ENCODE peak calls at places on chromosome 22, in eight cellular contexts. P is GM12878, S is esophagus squamous epithelium, I is colonic mucosa, A is lower lobe of right lung, D is IMR-90, K is prostate gland, T is HCT116. Z is an unnamed sample. For H3K36me3 and H3K4me1, the result is how much of the 10 kb centered on the place peaks cover.

GRCh38 chr22:33519140-33519973 is 400.9 kb downstream of the LARGE1 start:
- DNase-seq in S (no peak), K (peak), T (no peak), P (peak), I (peak), A (no peak), D (peak), Z (no peak)

GRCh38 chr22:41023299-41023623 is 69.1 kb upstream of the EP300 start:
- DNase-seq in D (no peak), K (no peak), I (no peak), T (no peak), S (no peak), P (no peak), A (no peak), Z (no peak)

GRCh38 chr22:29311468-29312217 is 3.9 kb downstream of the RASL10A start:
- DNase-seq in T (no peak), A (peak), S (no peak), P (no peak), I (no peak), K (no peak), D (no peak), Z (no peak)

GRCh38 chr22:23216331-23217170 is 36.2 kb downstream of the BCR start:
- DNase-seq in T (no peak), K (no peak), D (no peak), I (no peak), P (no peak), S (no peak), A (peak), Z (no peak)

GRCh38 chr22:23906641-23907040 is 12.5 kb downstream of the MIF start:
- DNase-seq in D (no peak), I (no peak), A (no peak), K (no peak), T (no peak), P (no peak), S (no peak), Z (no peak)

GRCh38 chr22:32079110-32080089 is 36.3 kb downstream of the SLC5A1 start:
- DNase-seq in S (no peak), T (peak), I (no peak), P (no peak), K (peak), A (no peak), D (peak), Z (no peak)

GRCh38 chr22:24181088-24181995 is at the start of gene SUSD2:
- DNase-seq in I (peak), D (no peak), T (no peak), P (no peak), A (peak), K (no peak), S (no peak), Z (peak)

GRCh38 chr22:40426671-40427070 is 56.3 kb downstream of the SGSM3 start:
- DNase-seq in S (no peak), A (no peak), T (no peak), I (no peak), P (no peak), K (no peak), D (peak), Z (peak)

GRCh38 chr22:40855960-40856512 is 403 bp downstream of the ST13 start:
- DNase-seq in I (peak), D (peak), P (no peak), K (peak), A (no peak), S (no peak), T (no peak), Z (no peak)

GRCh38 chr22:28560005-28560742 is 119.5 kb downstream of the TTC28 start:
- DNase-seq in D (peak), P (no peak), I (no peak), S (no peak), T (no peak), A (no peak), K (no peak), Z (no peak)

GRCh38 chr22:27919943-27920755 is 1.1 kb upstream of the PITPNB start:
- DNase-seq in D (peak), P (no peak), K (no peak), S (no peak), I (peak), A (no peak), T (no peak), Z (peak)

GRCh38 chr22:45831394-45831793 is 145.6 kb downstream of the WNT7B start:
- DNase-seq in D (peak), A (no peak), I (no peak), K (no peak), P (no peak), S (no peak), T (peak), Z (no peak)

GRCh38 chr22:30208631-30209603 is 37.6 kb downstream of the LIF start:
- DNase-seq in S (no peak), D (peak), P (no peak), I (peak), T (no peak), A (no peak), K (no peak), Z (peak)

GRCh38 chr22:48495751-48496080 is 1332.0 kb downstream of the BRD1 start:
- DNase-seq in I (no peak), P (no peak), K (no peak), S (no peak), T (no peak), D (no peak), A (peak), Z (no peak)

GRCh38 chr22:33274214-33274828 is 216.1 kb upstream of the SYN3 start:
- DNase-seq in P (no peak), T (no peak), I (peak), S (no peak), A (no peak), D (no peak), K (no peak), Z (no peak)

GRCh38 chr22:44396021-44396726 is 83.4 kb upstream of the SHISAL1 start:
- DNase-seq in T (no peak), I (no peak), D (no peak), A (no peak), P (no peak), K (no peak), S (no peak), Z (peak)

GRCh38 chr22:38226853-38227649 is 25.3 kb downstream of the MAFF start:
- DNase-seq in S (no peak), I (no peak), T (no peak), D (no peak), K (no peak), P (no peak), A (no peak), Z (no peak)

GRCh38 chr22:38230108-38230825 is 28.5 kb downstream of the MAFF start:
- DNase-seq in S (no peak), D (no peak), I (peak), A (peak), P (no peak), K (peak), T (no peak), Z (no peak)

GRCh38 chr22:38230916-38231315 is 29.1 kb downstream of the MAFF start:
- DNase-seq in P (no peak), K (no peak), D (no peak), A (no peak), I (no peak), T (no peak), S (no peak), Z (no peak)

GRCh38 chr22:38228873-38229740 is 27.3 kb downstream of the MAFF start:
- DNase-seq in P (no peak), I (peak), K (peak), D (peak), T (peak), A (no peak), S (no peak), Z (peak)

GRCh38 chr22:38228326-38228872 is 26.6 kb downstream of the MAFF start:
- DNase-seq in T (no peak), A (no peak), D (no peak), I (no peak), P (no peak), K (no peak), S (no peak), Z (no peak)
- H3K36me3 ChIP-seq in T (under half), A (half or more), D (half or more), I (under half), P (under half), K (under half), S (half or more), Z (half or more)

GRCh38 chr22:37732699-37733607 is 36.1 kb downstream of the TRIOBP start:
- DNase-seq in D (no peak), K (no peak), P (no peak), T (no peak), A (no peak), I (no peak), S (no peak), Z (no peak)
- H3K27ac ChIP-seq in D (no peak), K (no peak), P (no peak), T (no peak), A (no peak), I (peak), S (no peak), Z (no peak)

GRCh38 chr22:42927966-42928365 is 70.9 kb upstream of the ARFGAP3 start:
- DNase-seq in D (no peak), P (no peak), K (no peak), T (no peak), I (no peak), S (no peak), A (no peak), Z (no peak)

GRCh38 chr22:42924436-42924835 is 67.4 kb upstream of the ARFGAP3 start:
- DNase-seq in P (no peak), K (no peak), I (no peak), T (no peak), S (no peak), D (no peak), A (peak), Z (no peak)

GRCh38 chr22:42925598-42925997 is 68.5 kb upstream of the ARFGAP3 start:
- DNase-seq in P (no peak), A (no peak), K (no peak), D (no peak), T (no peak), I (no peak), S (no peak), Z (no peak)

GRCh38 chr22:42926768-42927167 is 69.7 kb upstream of the ARFGAP3 start:
- DNase-seq in D (no peak), S (no peak), I (no peak), P (no peak), A (no peak), T (no peak), K (no peak), Z (no peak)

GRCh38 chr22:42926034-42926433 is 69.0 kb upstream of the ARFGAP3 start:
- DNase-seq in I (no peak), T (no peak), A (no peak), P (no peak), S (no peak), D (no peak), K (peak), Z (no peak)
- H3K4me1 ChIP-seq in I (under half), T (under half), A (half or more), P (half or more), S (half or more), D (under half), K (under half), Z (half or more)

DNA sequence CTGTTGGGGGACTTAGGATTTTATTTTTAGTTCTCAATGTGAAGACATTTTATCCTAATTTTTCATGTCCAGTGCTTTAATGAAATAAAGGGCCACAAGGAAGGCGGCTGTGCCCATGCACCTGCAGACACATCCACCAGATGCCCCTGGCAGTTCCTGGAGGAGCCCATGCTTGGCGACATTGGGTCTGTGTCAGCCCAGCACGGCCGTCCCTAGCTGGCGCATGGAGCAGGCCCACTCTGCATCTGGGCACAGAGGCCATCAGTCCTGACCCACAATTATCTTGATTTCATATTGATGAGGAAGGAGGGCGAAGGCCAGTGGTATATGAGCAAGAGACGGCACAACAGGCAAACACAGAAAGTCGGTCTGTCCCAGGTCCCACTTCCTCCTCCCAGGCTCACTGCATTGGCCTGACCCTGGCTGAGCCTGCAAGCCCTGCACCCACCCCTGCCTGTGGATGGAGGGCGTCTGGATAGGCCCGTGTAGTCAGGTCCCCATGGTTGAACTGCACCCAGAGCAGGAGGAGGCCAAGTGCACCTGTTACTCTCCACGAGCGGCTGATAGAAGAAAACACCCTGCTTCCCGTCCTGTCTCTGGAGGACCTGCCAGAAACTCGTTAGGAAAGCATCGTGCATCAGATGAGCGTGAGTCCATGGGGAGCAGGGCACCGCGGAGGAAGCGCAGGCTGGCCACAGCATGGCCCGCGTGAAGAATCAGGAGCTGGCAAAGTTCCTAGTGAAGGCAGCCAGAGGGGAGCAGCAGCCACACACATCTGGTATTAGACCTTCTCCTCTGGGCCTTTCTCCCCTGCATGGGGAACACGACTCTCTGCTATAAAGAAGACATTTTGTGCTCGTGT is 296.8 kb downstream of the BRD1 start:
- DNase-seq in D (no peak), T (no peak), P (no peak), S (no peak), K (no peak), I (no peak), A (no peak), Z (no peak)
- H3K36me3 ChIP-seq in D (under half), T (under half), P (under half), S (under half), K (under half), I (under half), A (under half), Z (under half)

GRCh38 chr22:46957521-46957920 is 195.1 kb downstream of the TBC1D22A start:
- DNase-seq in I (no peak), A (no peak), T (no peak), P (no peak), D (no peak), K (no peak), S (no peak), Z (no peak)
- H3K27ac ChIP-seq in I (no peak), A (no peak), T (no peak), P (no peak), D (no peak), K (no peak), S (no peak), Z (no peak)